ENCODE peak calls at places on chromosomes 3 and 15, in five cellular contexts. V, Q, P, S and D are unnamed samples.

GRCh38 chr3:100882571-100882981 is 110.6 kb downstream of the ABI3BP start:
- DNase-seq in Q (no peak), S (no peak), P (no peak), V (no peak), D (no peak)

GRCh38 chr3:135560847-135561246 is 404.7 kb upstream of the PPP2R3A start:
- DNase-seq in P (no peak), Q (no peak), S (no peak), V (no peak), D (no peak)

GRCh38 chr3:149340310-149340933 is 7.0 kb upstream of the TM4SF18 start:
- DNase-seq in V (no peak), Q (no peak), P (no peak), S (no peak), D (no peak)

GRCh38 chr3:188687389-188687788 is 484.4 kb upstream of the TPRG1 start:
- DNase-seq in V (no peak), P (no peak), S (no peak), Q (no peak), D (peak)

GRCh38 chr3:189727898-189728297 is 96.7 kb downstream of the TP63 start:
- DNase-seq in P (no peak), V (no peak), S (no peak), Q (no peak), D (no peak)

GRCh38 chr3:160852856-160853255 is 96.8 kb downstream of the PPM1L start:
- DNase-seq in S (no peak), Q (no peak), P (no peak), V (no peak), D (peak)

GRCh38 chr3:88180398-88180999 is 30.7 kb downstream of the C3orf38 start:
- DNase-seq in P (no peak), Q (no peak), V (peak), S (no peak), D (peak)

GRCh38 chr3:101803152-101803782 is 24.3 kb downstream of the NXPE3 start:
- DNase-seq in Q (no peak), S (peak), P (no peak), V (peak), D (peak)

GRCh38 chr15:38721549-38721948 is 156.9 kb upstream of the RASGRP1 start:
- DNase-seq in P (no peak), V (no peak), S (no peak), Q (no peak), D (no peak)

GRCh38 chr3:130093741-130094391 is 12.2 kb downstream of the ALG1L2 start:
- DNase-seq in V (peak), P (no peak), Q (peak), S (no peak), D (peak)

GRCh38 chr3:98657429-98657828 is 64.0 kb upstream of the CPOX start:
- DNase-seq in S (peak), P (no peak), V (no peak), Q (peak), D (no peak)

GRCh38 chr3:186596568-186597287 is 16.1 kb upstream of the AHSG start:
- DNase-seq in V (no peak), Q (peak), S (no peak), P (no peak), D (no peak)

GRCh38 chr15:55741592-55742497 is 1.1 kb downstream of the PRTG start:
- DNase-seq in S (peak), V (no peak), P (no peak), Q (no peak), D (peak)

GRCh38 chr3:141243295-141243707 is 11.7 kb downstream of the PXYLP1 start:
- DNase-seq in V (no peak), Q (no peak), S (no peak), P (peak), D (no peak)

GRCh38 chr15:98873441-98874218 is 134.0 kb downstream of the PGPEP1L start:
- DNase-seq in S (no peak), P (no peak), V (no peak), Q (peak), D (peak)

GRCh38 chr15:39624806-39625205 is 43.9 kb downstream of the THBS1 start:
- DNase-seq in Q (peak), V (no peak), S (no peak), P (peak), D (no peak)

GRCh38 chr3:57949779-57950618 is 58.2 kb upstream of the FLNB start:
- DNase-seq in V (no peak), P (no peak), S (no peak), Q (no peak), D (no peak)

GRCh38 chr15:73873889-73874511 is 636 bp downstream of the TBC1D21 start:
- DNase-seq in Q (no peak), V (peak), S (peak), P (no peak), D (peak)